ENCODE peak calls at places on chromosomes 2 and 18, in four cellular contexts. H is MV-4-11, E is right cardiac atrium, I is RKO. S is an unnamed sample.

GRCh38 chr2:3173031-3173430 is 204.6 kb downstream of the EIPR1 start:
- DNase-seq in E (no peak), I (no peak), H (no peak), S (no peak)

GRCh38 chr2:20625491-20625919 is 25.4 kb downstream of the HS1BP3 start:
- DNase-seq in E (no peak), I (no peak), H (no peak), S (no peak)

GRCh38 chr2:157625311-157625710 is 3.4 kb downstream of the ACVR1C start:
- DNase-seq in I (no peak), E (no peak), H (peak; percentile 14), S (no peak)

GRCh38 chr2:121038831-121039230 is 246.2 kb downstream of the TFCP2L1 start:
- DNase-seq in E (no peak), H (no peak), I (no peak), S (peak; percentile 55)

GRCh38 chr18:35355140-35355618 is 11.0 kb upstream of the ZNF24 start:
- DNase-seq in H (peak; percentile 79), I (peak; percentile 92), E (peak; percentile 88), S (peak; percentile 90)

GRCh38 chr2:161400076-161400475 is 16.0 kb upstream of the TBR1 start:
- DNase-seq in H (no peak), E (no peak), I (peak; percentile 41), S (no peak)

GRCh38 chr2:37379881-37380296 is 35.5 kb downstream of the QPCT start:
- DNase-seq in H (no peak), I (no peak), E (no peak), S (no peak)

GRCh38 chr2:178531161-178531560 is 50.9 kb downstream of the PLEKHA3 start:
- DNase-seq in I (no peak), E (no peak), H (peak; percentile 55), S (no peak)

GRCh38 chr2:9310390-9310789 is 103.8 kb downstream of the ASAP2 start:
- DNase-seq in H (no peak), I (peak; percentile 50), E (peak; percentile 89), S (peak; percentile 81)

GRCh38 chr2:172995323-172996244 is 80.1 kb upstream of the MAP3K20 start:
- DNase-seq in E (peak; percentile 62), H (peak; percentile 63), I (peak; percentile 33), S (peak; percentile 90)

GRCh38 chr18:70973626-70974025 is 684.8 kb downstream of the SOCS6 start:
- DNase-seq in I (no peak), E (no peak), H (no peak), S (no peak)

GRCh38 chr18:217532-218334 is 50.1 kb downstream of the THOC1 start:
- DNase-seq in H (no peak), I (no peak), E (no peak), S (no peak)

GRCh38 chr2:63544017-63544627 is 44.2 kb downstream of the WDPCP start:
- DNase-seq in I (peak; percentile 51), H (peak; percentile 9), E (no peak), S (peak; percentile 28)

GRCh38 chr18:49487711-49488310 is 777 bp upstream of the C18orf32 start:
- DNase-seq in H (no peak), I (peak; percentile 57), E (no peak), S (no peak)

GRCh38 chr2:240791211-240791800 is 28.7 kb downstream of the KIF1A start:
- DNase-seq in I (no peak), H (no peak), E (no peak), S (no peak)

GRCh38 chr18:63264871-63265270 is 54.7 kb downstream of the BCL2 start:
- DNase-seq in E (no peak), H (no peak), I (no peak), S (no peak)

GRCh38 chr2:138079976-138080375 is 115.7 kb downstream of the HNMT start:
- DNase-seq in I (no peak), H (no peak), E (no peak), S (no peak)

GRCh38 chr2:238507836-238508235 is 81.1 kb downstream of the ASB1 start:
- DNase-seq in E (no peak), I (no peak), H (no peak), S (no peak)

GRCh38 chr2:238699307-238700121 is 148.4 kb upstream of the TWIST2 start:
- DNase-seq in E (no peak), I (no peak), H (no peak), S (no peak)

GRCh38 chr2:109510136-109511028 is 103.4 kb downstream of the SEPTIN10 start:
- DNase-seq in E (peak; percentile 92), H (peak; percentile 64), I (peak; percentile 65), S (peak; percentile 90)

GRCh38 chr2:236858661-236859060 is 227.0 kb upstream of the COPS8 start:
- DNase-seq in I (no peak), H (no peak), E (no peak), S (no peak)

GRCh38 chr2:191226196-191226595 is 19.0 kb upstream of the MYO1B start:
- DNase-seq in E (no peak), I (no peak), H (no peak), S (no peak)

GRCh38 chr2:3348771-3349170 is 28.8 kb downstream of the EIPR1 start:
- DNase-seq in I (no peak), E (no peak), H (no peak), S (no peak)

GRCh38 chr2:670637-671036 is 6.6 kb downstream of the TMEM18 start:
- DNase-seq in I (no peak), E (no peak), H (no peak), S (no peak)

GRCh38 chr2:30349691-30350090 is 97.4 kb upstream of the LCLAT1 start:
- DNase-seq in E (no peak), I (no peak), H (no peak), S (no peak)

GRCh38 chr2:72994991-72995380 is 76.5 kb downstream of the SFXN5 start:
- DNase-seq in E (no peak), H (no peak), I (no peak), S (no peak)

GRCh38 chr2:168853471-168853870 is 36.8 kb downstream of the SPC25 start:
- DNase-seq in H (no peak), E (no peak), I (no peak), S (no peak)

GRCh38 chr2:35081001-35081628 is 1274.5 kb upstream of the CRIM1 start:
- DNase-seq in E (no peak), H (no peak), I (no peak), S (no peak)

GRCh38 chr18:3585656-3586509 is 135.9 kb downstream of the TGIF1 start:
- DNase-seq in I (peak; percentile 77), E (peak; percentile 90), H (peak; percentile 67), S (peak; percentile 81)

GRCh38 chr18:74289137-74289536 is 2.6 kb downstream of the CYB5A start:
- DNase-seq in E (no peak), I (no peak), H (peak; percentile 74), S (no peak)

GRCh38 chr2:213678437-213679218 is 394.4 kb downstream of the SPAG16 start:
- DNase-seq in I (no peak), H (no peak), E (no peak), S (no peak)

GRCh38 chr2:11963966-11964365 is 217.5 kb downstream of the LPIN1 start:
- DNase-seq in H (no peak), I (no peak), E (no peak), S (no peak)

GRCh38 chr2:102027036-102027702 is 35.4 kb downstream of the IL1R2 start:
- DNase-seq in I (no peak), H (no peak), E (no peak), S (peak; percentile 76)

GRCh38 chr18:51107594-51108305 is 77.7 kb downstream of the SMAD4 start:
- DNase-seq in I (peak; percentile 20), H (peak; percentile 38), E (no peak), S (no peak)

GRCh38 chr2:240885566-240885965 is 10.4 kb downstream of the MAB21L4 start:
- DNase-seq in I (no peak), H (no peak), E (peak; percentile 27), S (no peak)

GRCh38 chr2:237583385-237584295 is 6.9 kb downstream of the RAB17 start:
- DNase-seq in H (no peak), I (no peak), E (no peak), S (no peak)

GRCh38 chr2:152363933-152364332 is 29.0 kb downstream of the FMNL2 start:
- DNase-seq in I (no peak), E (no peak), H (peak; percentile 76), S (no peak)

GRCh38 chr2:168394262-168394661 is 61.8 kb upstream of the CERS6 start:
- DNase-seq in E (no peak), I (peak; percentile 5), H (no peak), S (no peak)